ENCODE peak calls at places on chromosomes 11 and 22, in seven cellular contexts. One of them, this sample, is unnamed.

GRCh38 chr11:48022445-48022844 is 42.1 kb downstream of the PTPRJ start:
- DNase-seq in neural progenitor cell: no peak
- DNase-seq in upper lobe of right lung: no peak
- DNase-seq in MM.1S: no peak
- DNase-seq in fibroblast of lung: no peak
- DNase-seq in Caco-2: no peak
- DNase-seq in pancreas: no peak
- DNase-seq in this sample: no peak

GRCh38 chr11:91293119-91293518 is 931.5 kb upstream of the FAT3 start:
- DNase-seq in neural progenitor cell: no peak
- DNase-seq in upper lobe of right lung: no peak
- DNase-seq in MM.1S: no peak
- DNase-seq in fibroblast of lung: no peak
- DNase-seq in Caco-2: no peak
- DNase-seq in pancreas: no peak
- DNase-seq in this sample: no peak

GRCh38 chr22:49100316-49100715 is 727.4 kb downstream of the BRD1 start:
- DNase-seq in neural progenitor cell: no peak
- DNase-seq in upper lobe of right lung: no peak
- DNase-seq in MM.1S: no peak
- DNase-seq in fibroblast of lung: no peak
- DNase-seq in Caco-2: no peak
- DNase-seq in pancreas: no peak
- DNase-seq in this sample: no peak

GRCh38 chr11:7651700-7652099 is 21.6 kb downstream of the CYB5R2 start:
- DNase-seq in neural progenitor cell: no peak
- DNase-seq in upper lobe of right lung: no peak
- DNase-seq in MM.1S: no peak
- DNase-seq in fibroblast of lung: no peak
- DNase-seq in Caco-2: no peak
- DNase-seq in pancreas: no peak
- DNase-seq in this sample: no peak

GRCh38 chr11:119207300-119207570 is 1.1 kb downstream of the CBL start:
- DNase-seq in neural progenitor cell: no peak
- DNase-seq in upper lobe of right lung: no peak
- DNase-seq in MM.1S: peak; percentile 9
- DNase-seq in fibroblast of lung: peak; percentile 25
- DNase-seq in Caco-2: no peak
- DNase-seq in pancreas: no peak
- DNase-seq in this sample: no peak

GRCh38 chr11:88352139-88352538 is 14.6 kb upstream of the CTSC start:
- DNase-seq in neural progenitor cell: no peak
- DNase-seq in upper lobe of right lung: no peak
- DNase-seq in MM.1S: no peak
- DNase-seq in fibroblast of lung: peak; percentile 34
- DNase-seq in Caco-2: no peak
- DNase-seq in pancreas: no peak
- DNase-seq in this sample: no peak

GRCh38 chr11:120337133-120337895 is 1.1 kb downstream of the ARHGEF12 start:
- DNase-seq in neural progenitor cell: peak; percentile 47
- DNase-seq in upper lobe of right lung: no peak
- DNase-seq in MM.1S: peak; percentile 46
- DNase-seq in fibroblast of lung: peak; percentile 30
- DNase-seq in Caco-2: peak; percentile 54
- DNase-seq in pancreas: peak; percentile 59
- DNase-seq in this sample: peak; percentile 29

GRCh38 chr11:69640995-69641581 is at the start of gene CCND1:
- DNase-seq in neural progenitor cell: peak; percentile 96
- DNase-seq in upper lobe of right lung: peak; percentile 88
- DNase-seq in MM.1S: peak; percentile 82
- DNase-seq in fibroblast of lung: peak; percentile 94
- DNase-seq in Caco-2: peak; percentile 95
- DNase-seq in pancreas: peak; percentile 82
- DNase-seq in this sample: no peak

GRCh38 chr22:47126344-47126811 is 363.9 kb downstream of the TBC1D22A start:
- DNase-seq in neural progenitor cell: no peak
- DNase-seq in upper lobe of right lung: peak; percentile 41
- DNase-seq in MM.1S: no peak
- DNase-seq in fibroblast of lung: no peak
- DNase-seq in Caco-2: no peak
- DNase-seq in pancreas: peak; percentile 48
- DNase-seq in this sample: no peak

GRCh38 chr11:19747634-19748280 is 35.1 kb downstream of the NAV2 start:
- DNase-seq in neural progenitor cell: no peak
- DNase-seq in upper lobe of right lung: no peak
- DNase-seq in MM.1S: no peak
- DNase-seq in fibroblast of lung: no peak
- DNase-seq in Caco-2: no peak
- DNase-seq in pancreas: no peak
- DNase-seq in this sample: no peak

GRCh38 chr11:70326365-70326803 is 55.9 kb downstream of the PPFIA1 start:
- DNase-seq in neural progenitor cell: no peak
- DNase-seq in upper lobe of right lung: no peak
- DNase-seq in MM.1S: no peak
- DNase-seq in fibroblast of lung: peak; percentile 89
- DNase-seq in Caco-2: no peak
- DNase-seq in pancreas: no peak
- DNase-seq in this sample: no peak

GRCh38 chr11:118436639-118437045 is 350 bp downstream of the KMT2A start:
- DNase-seq in neural progenitor cell: no peak
- DNase-seq in upper lobe of right lung: peak; percentile 69
- DNase-seq in MM.1S: peak; percentile 20
- DNase-seq in fibroblast of lung: no peak
- DNase-seq in Caco-2: peak; percentile 58
- DNase-seq in pancreas: no peak
- DNase-seq in this sample: peak; percentile 45

GRCh38 chr22:17884951-17885350 is 110.7 kb upstream of the BID start:
- DNase-seq in neural progenitor cell: no peak
- DNase-seq in upper lobe of right lung: no peak
- DNase-seq in MM.1S: no peak
- DNase-seq in fibroblast of lung: no peak
- DNase-seq in Caco-2: no peak
- DNase-seq in pancreas: no peak
- DNase-seq in this sample: no peak
- H3K36me3 ChIP-seq in neural progenitor cell: no peaks in the 10 kb centered on the region
- H3K36me3 ChIP-seq in upper lobe of right lung: peaks cover 27% of the 10 kb centered on the region
- H3K36me3 ChIP-seq in MM.1S: no peaks in the 10 kb centered on the region
- H3K36me3 ChIP-seq in fibroblast of lung: peaks cover 11% of the 10 kb centered on the region
- H3K36me3 ChIP-seq in Caco-2: peaks cover 2% of the 10 kb centered on the region
- H3K36me3 ChIP-seq in pancreas: no peaks in the 10 kb centered on the region
- H3K36me3 ChIP-seq in this sample: peaks cover 2% of the 10 kb centered on the region

DNA sequence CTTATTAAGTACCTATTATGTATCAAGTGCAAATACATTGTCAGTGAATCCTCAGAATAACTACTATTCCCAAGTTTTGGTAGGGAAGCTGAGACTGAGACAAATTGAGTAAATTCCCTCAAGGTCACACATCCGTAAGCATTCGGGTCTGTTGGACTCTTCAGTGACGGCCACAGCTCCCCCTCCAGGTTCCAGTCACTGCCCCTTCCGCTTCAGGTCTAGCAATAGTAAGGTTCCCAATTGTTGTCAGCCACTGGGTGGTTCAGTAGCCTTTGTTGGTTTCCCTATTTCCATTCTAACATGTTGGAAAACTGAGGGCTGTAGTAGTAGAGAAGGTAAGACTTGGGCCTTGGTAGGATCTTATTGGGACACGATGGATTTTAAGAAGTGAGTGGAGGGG is 54.9 kb upstream of the TNRC6B start:
- DNase-seq in neural progenitor cell: no peak
- DNase-seq in upper lobe of right lung: no peak
- DNase-seq in MM.1S: no peak
- DNase-seq in fibroblast of lung: no peak
- DNase-seq in Caco-2: no peak
- DNase-seq in pancreas: no peak
- DNase-seq in this sample: no peak
- TF ChIP-seq CTCF in neural progenitor cell: no peak
- TF ChIP-seq CTCF in upper lobe of right lung: no peak
- TF ChIP-seq CTCF in MM.1S: no peak
- TF ChIP-seq CTCF in fibroblast of lung: no peak
- TF ChIP-seq CTCF in Caco-2: no peak
- TF ChIP-seq CTCF in pancreas: no peak
- TF ChIP-seq CTCF in this sample: no peak

DNA sequence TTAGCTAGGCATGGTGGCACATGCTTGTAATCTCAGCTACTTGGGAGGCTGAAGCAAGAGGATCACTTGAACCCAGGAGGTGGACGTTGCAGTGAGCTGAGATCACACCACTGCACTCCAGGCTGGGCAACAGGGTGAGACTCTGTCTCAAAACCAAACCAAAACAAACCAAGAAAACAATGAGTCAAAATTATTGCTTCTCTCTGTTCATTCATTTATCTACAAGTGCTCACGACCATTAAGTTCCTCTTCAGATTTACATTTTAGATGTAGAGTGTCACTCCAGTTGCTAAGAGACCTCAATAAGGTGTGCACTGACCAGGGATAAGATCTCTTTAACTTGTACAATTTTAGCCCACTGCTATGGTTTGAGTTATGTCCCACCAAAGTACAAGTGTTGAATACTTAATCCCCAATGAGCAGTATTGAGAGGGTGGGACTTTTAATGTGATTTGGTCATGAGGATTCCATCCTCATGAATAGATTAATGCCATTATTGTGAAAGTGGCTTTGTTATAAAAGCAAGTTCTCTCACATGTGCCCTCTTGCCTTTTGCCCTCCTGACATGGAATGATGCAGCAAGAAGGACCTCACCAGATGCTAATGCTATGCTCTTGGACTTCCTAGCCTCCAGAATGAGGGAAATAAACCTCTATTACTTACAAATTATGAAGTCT is 7.8 kb downstream of the HNRNPUL2 start:
- DNase-seq in neural progenitor cell: no peak
- DNase-seq in upper lobe of right lung: no peak
- DNase-seq in MM.1S: no peak
- DNase-seq in fibroblast of lung: peak; percentile 32
- DNase-seq in Caco-2: no peak
- DNase-seq in pancreas: no peak
- DNase-seq in this sample: no peak
- H3K36me3 ChIP-seq in neural progenitor cell: peaks cover 58% of the 10 kb centered on the region
- H3K36me3 ChIP-seq in upper lobe of right lung: peaks cover 99% of the 10 kb centered on the region
- H3K36me3 ChIP-seq in MM.1S: peaks cover 54% of the 10 kb centered on the region
- H3K36me3 ChIP-seq in fibroblast of lung: peaks cover 35% of the 10 kb centered on the region
- H3K36me3 ChIP-seq in Caco-2: peaks cover 21% of the 10 kb centered on the region
- H3K36me3 ChIP-seq in pancreas: peaks cover 71% of the 10 kb centered on the region
- H3K36me3 ChIP-seq in this sample: peaks cover 46% of the 10 kb centered on the region

DNA sequence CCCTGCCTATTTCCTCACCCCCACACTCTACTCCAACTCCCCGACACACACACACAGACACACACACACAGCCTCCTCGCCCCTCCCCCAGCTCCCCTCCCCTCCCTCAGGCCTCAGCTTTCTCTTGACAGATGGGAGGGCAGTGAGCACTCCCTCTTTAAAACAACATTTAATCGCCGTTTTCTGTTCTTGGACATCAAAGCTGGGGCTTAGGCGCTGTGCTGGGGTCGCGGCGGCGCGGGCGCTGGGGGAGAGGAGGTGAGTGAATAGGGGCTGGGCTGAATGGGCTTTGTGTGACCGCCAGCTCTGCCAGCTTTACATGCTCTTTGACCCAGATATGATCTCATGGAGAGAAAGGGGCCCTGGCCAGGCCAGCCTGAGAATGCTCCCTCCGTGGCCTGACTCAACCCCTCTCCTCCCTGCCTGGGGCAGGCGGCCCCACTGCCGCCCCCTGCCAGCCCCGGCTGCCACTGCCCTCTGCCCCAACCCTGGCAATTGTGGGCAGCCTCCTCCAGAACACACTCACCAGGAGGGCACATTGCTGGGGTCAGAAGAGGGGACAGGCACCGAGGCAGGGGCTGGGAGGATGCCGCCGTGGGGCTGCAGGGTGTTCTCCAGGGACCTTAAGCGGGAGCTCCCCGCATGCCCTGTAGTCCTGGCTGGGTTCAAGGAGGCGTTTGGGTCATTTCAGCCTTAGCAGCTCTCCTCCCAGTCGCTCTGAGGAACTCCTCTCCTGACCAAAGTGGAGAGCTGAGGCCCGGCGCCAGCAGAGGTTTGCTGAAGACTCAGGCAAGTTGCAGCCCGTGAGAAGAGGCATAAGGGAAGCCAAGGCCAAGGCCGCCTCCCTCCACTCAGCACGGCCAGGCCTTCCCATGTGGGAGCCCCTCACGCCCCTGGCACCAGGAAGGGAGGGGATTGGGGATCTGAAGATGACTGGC is 38.3 kb upstream of the NNMT start:
- DNase-seq in neural progenitor cell: peak; percentile 95
- DNase-seq in upper lobe of right lung: peak; percentile 74
- DNase-seq in MM.1S: no peak
- DNase-seq in fibroblast of lung: peak; percentile 89
- DNase-seq in Caco-2: peak; percentile 61
- DNase-seq in pancreas: no peak
- DNase-seq in this sample: no peak
- TF ChIP-seq CTCF in neural progenitor cell: peak; percentile 59
- TF ChIP-seq CTCF in upper lobe of right lung: peak; percentile 25
- TF ChIP-seq CTCF in MM.1S: no peak
- TF ChIP-seq CTCF in fibroblast of lung: peak; percentile 35
- TF ChIP-seq CTCF in Caco-2: peak; percentile 53
- TF ChIP-seq CTCF in pancreas: no peak
- TF ChIP-seq CTCF in this sample: no peak

GRCh38 chr22:31451709-31452571 is 37.7 kb downstream of the EIF4ENIF1 start:
- DNase-seq in neural progenitor cell: peak; percentile 51
- DNase-seq in upper lobe of right lung: no peak
- DNase-seq in MM.1S: peak; percentile 37
- DNase-seq in fibroblast of lung: peak; percentile 56
- DNase-seq in Caco-2: no peak
- DNase-seq in pancreas: no peak
- DNase-seq in this sample: peak; percentile 25
- H3K36me3 ChIP-seq in neural progenitor cell: peaks cover 4% of the 10 kb centered on the region
- H3K36me3 ChIP-seq in upper lobe of right lung: peaks cover 53% of the 10 kb centered on the region
- H3K36me3 ChIP-seq in MM.1S: peaks cover 6% of the 10 kb centered on the region
- H3K36me3 ChIP-seq in fibroblast of lung: peaks cover 5% of the 10 kb centered on the region
- H3K36me3 ChIP-seq in Caco-2: peaks cover 1% of the 10 kb centered on the region
- H3K36me3 ChIP-seq in pancreas: peaks cover 9% of the 10 kb centered on the region
- H3K36me3 ChIP-seq in this sample: peaks cover 11% of the 10 kb centered on the region

GRCh38 chr11:235998-236773 is at the start of gene SIRT3:
- DNase-seq in neural progenitor cell: peak; percentile 93
- DNase-seq in upper lobe of right lung: peak; percentile 92
- DNase-seq in MM.1S: peak; percentile 90
- DNase-seq in fibroblast of lung: peak; percentile 67
- DNase-seq in Caco-2: peak; percentile 89
- DNase-seq in pancreas: peak; percentile 94
- DNase-seq in this sample: peak; percentile 82
- TF ChIP-seq CTCF in neural progenitor cell: peak; percentile 32
- TF ChIP-seq CTCF in upper lobe of right lung: peak; percentile 17
- TF ChIP-seq CTCF in MM.1S: no peak
- TF ChIP-seq CTCF in fibroblast of lung: no peak
- TF ChIP-seq CTCF in Caco-2: no peak
- TF ChIP-seq CTCF in pancreas: no peak
- TF ChIP-seq CTCF in this sample: no peak

DNA sequence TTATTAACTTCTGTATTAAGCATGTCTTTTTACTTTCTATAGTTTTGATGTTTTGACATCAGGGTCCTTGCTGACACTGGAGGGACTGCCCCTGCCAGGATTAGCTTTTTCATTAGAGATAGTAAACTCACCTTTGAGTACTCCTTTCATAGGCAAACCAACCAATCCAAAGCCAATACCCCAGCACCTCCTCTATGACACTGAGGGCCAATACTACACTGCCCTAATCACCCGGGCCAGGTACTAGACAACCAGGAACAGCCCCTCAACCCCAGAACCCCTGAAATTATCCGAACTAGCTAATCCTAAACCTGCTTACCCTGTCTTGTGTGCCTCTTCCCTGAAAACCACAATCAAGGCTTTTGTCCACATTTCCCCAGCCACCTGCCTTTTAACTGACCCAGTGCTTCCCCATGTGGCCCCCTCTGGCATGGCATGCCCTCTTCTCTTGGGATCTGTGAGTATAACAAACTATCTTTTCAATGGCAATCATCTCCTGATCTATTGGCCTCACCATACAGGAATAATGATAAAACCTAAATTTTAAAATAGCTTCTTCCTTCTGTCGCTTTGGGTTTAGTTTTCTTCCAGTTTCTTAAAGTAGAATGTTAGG is 31.2 kb downstream of the RAB6A start:
- DNase-seq in neural progenitor cell: peak; percentile 78
- DNase-seq in upper lobe of right lung: no peak
- DNase-seq in MM.1S: no peak
- DNase-seq in fibroblast of lung: no peak
- DNase-seq in Caco-2: peak; percentile 65
- DNase-seq in pancreas: no peak
- DNase-seq in this sample: no peak
- H3K36me3 ChIP-seq in neural progenitor cell: peaks cover 2% of the 10 kb centered on the region
- H3K36me3 ChIP-seq in upper lobe of right lung: peaks cover 17% of the 10 kb centered on the region
- H3K36me3 ChIP-seq in MM.1S: no peaks in the 10 kb centered on the region
- H3K36me3 ChIP-seq in fibroblast of lung: no peaks in the 10 kb centered on the region
- H3K36me3 ChIP-seq in Caco-2: peaks cover 2% of the 10 kb centered on the region
- H3K36me3 ChIP-seq in pancreas: no peaks in the 10 kb centered on the region
- H3K36me3 ChIP-seq in this sample: no peaks in the 10 kb centered on the region